ENCODE peak calls at places on chromosomes 11 and 22, in eight cellular contexts. One of them, this sample, is unnamed. For H3K9me3, the result is how much of the 10 kb centered on the place peaks cover.

GRCh38 chr11:128261011-128261421 is 326.3 kb downstream of the ETS1 start:
- DNase-seq in endothelial cell of umbilical vein: no peak
- DNase-seq in HCT116: no peak
- DNase-seq in H1: no peak
- DNase-seq in GM12878: no peak
- DNase-seq in K562: no peak
- DNase-seq in SK-N-SH: no peak
- DNase-seq in HepG2: no peak
- DNase-seq in this sample: no peak

GRCh38 chr11:13940611-13941256 is 21.8 kb upstream of the SPON1 start:
- DNase-seq in endothelial cell of umbilical vein: no peak
- DNase-seq in HCT116: no peak
- DNase-seq in H1: no peak
- DNase-seq in GM12878: no peak
- DNase-seq in K562: no peak
- DNase-seq in SK-N-SH: no peak
- DNase-seq in HepG2: no peak
- DNase-seq in this sample: no peak

GRCh38 chr11:123437236-123437979 is 7.3 kb downstream of the GRAMD1B start:
- DNase-seq in endothelial cell of umbilical vein: no peak
- DNase-seq in HCT116: no peak
- DNase-seq in H1: no peak
- DNase-seq in GM12878: no peak
- DNase-seq in K562: no peak
- DNase-seq in SK-N-SH: no peak
- DNase-seq in HepG2: no peak
- DNase-seq in this sample: no peak

GRCh38 chr11:108324587-108324986 is 101.7 kb downstream of the ATM start:
- DNase-seq in endothelial cell of umbilical vein: no peak
- DNase-seq in HCT116: no peak
- DNase-seq in H1: no peak
- DNase-seq in GM12878: no peak
- DNase-seq in K562: no peak
- DNase-seq in SK-N-SH: no peak
- DNase-seq in HepG2: no peak
- DNase-seq in this sample: no peak

GRCh38 chr11:81218440-81218839 is 1515.2 kb downstream of the FAM181B start:
- DNase-seq in endothelial cell of umbilical vein: no peak
- DNase-seq in HCT116: no peak
- DNase-seq in H1: no peak
- DNase-seq in GM12878: no peak
- DNase-seq in K562: no peak
- DNase-seq in SK-N-SH: no peak
- DNase-seq in HepG2: peak
- DNase-seq in this sample: no peak

GRCh38 chr11:82718307-82718706 is 15.4 kb downstream of the FAM181B start:
- DNase-seq in endothelial cell of umbilical vein: peak
- DNase-seq in HCT116: peak
- DNase-seq in H1: peak
- DNase-seq in GM12878: no peak
- DNase-seq in K562: peak
- DNase-seq in SK-N-SH: peak
- DNase-seq in HepG2: peak
- DNase-seq in this sample: peak

GRCh38 chr11:116658876-116659535 is 113.8 kb downstream of the BUD13 start:
- DNase-seq in endothelial cell of umbilical vein: no peak
- DNase-seq in HCT116: no peak
- DNase-seq in H1: no peak
- DNase-seq in GM12878: no peak
- DNase-seq in K562: no peak
- DNase-seq in SK-N-SH: no peak
- DNase-seq in HepG2: no peak
- DNase-seq in this sample: no peak

GRCh38 chr11:8808226-8808585 is 102.8 kb upstream of the AKIP1 start:
- DNase-seq in endothelial cell of umbilical vein: no peak
- DNase-seq in HCT116: no peak
- DNase-seq in H1: no peak
- DNase-seq in GM12878: no peak
- DNase-seq in K562: no peak
- DNase-seq in SK-N-SH: no peak
- DNase-seq in HepG2: no peak
- DNase-seq in this sample: no peak

GRCh38 chr22:34800265-34800664 is 265.7 kb upstream of the ISX start:
- DNase-seq in endothelial cell of umbilical vein: no peak
- DNase-seq in HCT116: no peak
- DNase-seq in H1: no peak
- DNase-seq in GM12878: no peak
- DNase-seq in K562: no peak
- DNase-seq in SK-N-SH: no peak
- DNase-seq in HepG2: no peak
- DNase-seq in this sample: no peak

GRCh38 chr11:64085915-64086262 is 50.2 kb downstream of the FLRT1 start:
- DNase-seq in endothelial cell of umbilical vein: no peak
- DNase-seq in HCT116: no peak
- DNase-seq in H1: no peak
- DNase-seq in GM12878: no peak
- DNase-seq in K562: no peak
- DNase-seq in SK-N-SH: peak
- DNase-seq in HepG2: no peak
- DNase-seq in this sample: no peak

GRCh38 chr11:62777389-62777788 is 6.2 kb downstream of the TAF6L start:
- DNase-seq in endothelial cell of umbilical vein: no peak
- DNase-seq in HCT116: no peak
- DNase-seq in H1: no peak
- DNase-seq in GM12878: no peak
- DNase-seq in K562: no peak
- DNase-seq in SK-N-SH: no peak
- DNase-seq in HepG2: no peak
- DNase-seq in this sample: no peak

GRCh38 chr22:26770624-26771023 is 113.2 kb downstream of the MIAT start:
- DNase-seq in endothelial cell of umbilical vein: no peak
- DNase-seq in HCT116: no peak
- DNase-seq in H1: no peak
- DNase-seq in GM12878: no peak
- DNase-seq in K562: no peak
- DNase-seq in SK-N-SH: no peak
- DNase-seq in HepG2: no peak
- DNase-seq in this sample: no peak

GRCh38 chr11:115084191-115084590 is 405.9 kb downstream of the NXPE2 start:
- DNase-seq in endothelial cell of umbilical vein: no peak
- DNase-seq in HCT116: no peak
- DNase-seq in H1: no peak
- DNase-seq in GM12878: no peak
- DNase-seq in K562: no peak
- DNase-seq in SK-N-SH: no peak
- DNase-seq in HepG2: no peak
- DNase-seq in this sample: no peak
- H3K9ac ChIP-seq in endothelial cell of umbilical vein: no peak
- H3K9ac ChIP-seq in HCT116: no peak
- H3K9ac ChIP-seq in H1: no peak
- H3K9ac ChIP-seq in GM12878: no peak
- H3K9ac ChIP-seq in K562: no peak
- H3K9ac ChIP-seq in SK-N-SH: no peak
- H3K9ac ChIP-seq in HepG2: no peak
- H3K9ac ChIP-seq in this sample: no peak

GRCh38 chr11:75240381-75241035 is at the start of gene TPBGL:
- DNase-seq in endothelial cell of umbilical vein: no peak
- DNase-seq in HCT116: no peak
- DNase-seq in H1: peak
- DNase-seq in GM12878: no peak
- DNase-seq in K562: peak
- DNase-seq in SK-N-SH: peak
- DNase-seq in HepG2: no peak
- DNase-seq in this sample: no peak
- TF ChIP-seq POLR2AphosphoS5 in endothelial cell of umbilical vein: no peak
- TF ChIP-seq POLR2AphosphoS5 in HCT116: no peak
- TF ChIP-seq POLR2AphosphoS5 in H1: no peak
- TF ChIP-seq POLR2AphosphoS5 in GM12878: no peak
- TF ChIP-seq POLR2AphosphoS5 in K562: no peak
- TF ChIP-seq POLR2AphosphoS5 in SK-N-SH: no peak
- TF ChIP-seq POLR2AphosphoS5 in HepG2: no peak
- TF ChIP-seq POLR2AphosphoS5 in this sample: no peak

GRCh38 chr11:70763606-70764005 is 365.3 kb downstream of the CTTN start:
- DNase-seq in endothelial cell of umbilical vein: no peak
- DNase-seq in HCT116: no peak
- DNase-seq in H1: no peak
- DNase-seq in GM12878: no peak
- DNase-seq in K562: no peak
- DNase-seq in SK-N-SH: no peak
- DNase-seq in HepG2: no peak
- DNase-seq in this sample: no peak
- H3K9me3 ChIP-seq in endothelial cell of umbilical vein: under half
- H3K9me3 ChIP-seq in HCT116: under half
- H3K9me3 ChIP-seq in H1: under half
- H3K9me3 ChIP-seq in GM12878: under half
- H3K9me3 ChIP-seq in K562: under half
- H3K9me3 ChIP-seq in SK-N-SH: under half
- H3K9me3 ChIP-seq in HepG2: under half
- H3K9me3 ChIP-seq in this sample: under half

DNA sequence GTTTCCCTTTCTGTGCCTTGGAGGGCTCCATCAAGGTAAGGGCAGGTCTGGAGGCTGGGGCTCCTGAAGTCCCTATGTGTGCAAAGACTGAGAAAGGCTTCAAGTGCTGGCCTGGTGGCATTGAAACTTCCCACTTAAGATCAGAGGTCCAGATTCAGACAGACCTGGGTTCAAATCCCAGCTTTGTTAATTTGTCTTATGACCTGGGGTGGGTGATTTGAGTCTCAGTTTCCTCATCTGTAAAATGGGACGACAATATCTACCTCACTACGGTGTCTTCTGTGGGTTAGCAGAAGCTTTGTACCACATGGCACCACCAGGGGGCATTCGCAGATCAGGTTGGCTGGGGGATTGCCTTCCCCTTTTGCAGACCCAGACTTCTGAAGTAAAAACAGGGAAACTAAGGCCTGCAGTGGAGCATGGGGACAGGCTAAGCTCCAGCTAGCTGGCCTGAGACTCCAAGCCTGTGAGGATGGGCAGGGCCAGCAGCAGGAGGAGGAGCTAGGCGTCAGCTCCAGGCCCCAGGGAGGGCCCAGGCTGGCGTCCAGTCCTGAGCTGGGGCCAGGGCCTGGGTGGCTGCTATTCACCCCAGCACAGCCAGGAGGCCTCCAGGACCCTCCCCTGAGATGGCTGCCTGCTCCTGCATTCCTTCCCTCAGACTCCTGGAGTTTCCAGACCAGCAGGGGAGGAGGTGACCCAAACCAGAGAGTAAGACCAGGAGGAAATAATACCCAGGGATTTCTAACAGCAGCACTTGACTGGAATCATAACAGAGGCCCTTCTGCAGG is 1.5 kb downstream of the CASTOR1 start:
- DNase-seq in endothelial cell of umbilical vein: peak
- DNase-seq in HCT116: peak
- DNase-seq in H1: peak
- DNase-seq in GM12878: no peak
- DNase-seq in K562: peak
- DNase-seq in SK-N-SH: peak
- DNase-seq in HepG2: peak
- DNase-seq in this sample: no peak
- H3K9ac ChIP-seq in endothelial cell of umbilical vein: no peak
- H3K9ac ChIP-seq in HCT116: peak
- H3K9ac ChIP-seq in H1: no peak
- H3K9ac ChIP-seq in GM12878: no peak
- H3K9ac ChIP-seq in K562: no peak
- H3K9ac ChIP-seq in SK-N-SH: peak
- H3K9ac ChIP-seq in HepG2: peak
- H3K9ac ChIP-seq in this sample: no peak

GRCh38 chr22:33658775-33659174 is 261.5 kb downstream of the LARGE1 start:
- DNase-seq in endothelial cell of umbilical vein: no peak
- DNase-seq in HCT116: no peak
- DNase-seq in H1: no peak
- DNase-seq in GM12878: no peak
- DNase-seq in K562: no peak
- DNase-seq in SK-N-SH: no peak
- DNase-seq in HepG2: no peak
- DNase-seq in this sample: no peak
- TF ChIP-seq POLR2AphosphoS5 in endothelial cell of umbilical vein: no peak
- TF ChIP-seq POLR2AphosphoS5 in HCT116: no peak
- TF ChIP-seq POLR2AphosphoS5 in H1: no peak
- TF ChIP-seq POLR2AphosphoS5 in GM12878: no peak
- TF ChIP-seq POLR2AphosphoS5 in K562: no peak
- TF ChIP-seq POLR2AphosphoS5 in SK-N-SH: no peak
- TF ChIP-seq POLR2AphosphoS5 in HepG2: no peak
- TF ChIP-seq POLR2AphosphoS5 in this sample: no peak

GRCh38 chr22:47379037-47379436 is 616.6 kb downstream of the TBC1D22A start:
- DNase-seq in endothelial cell of umbilical vein: no peak
- DNase-seq in HCT116: no peak
- DNase-seq in H1: no peak
- DNase-seq in GM12878: no peak
- DNase-seq in K562: no peak
- DNase-seq in SK-N-SH: no peak
- DNase-seq in HepG2: no peak
- DNase-seq in this sample: no peak
- H3K9me3 ChIP-seq in endothelial cell of umbilical vein: under half
- H3K9me3 ChIP-seq in HCT116: under half
- H3K9me3 ChIP-seq in H1: half or more
- H3K9me3 ChIP-seq in GM12878: under half
- H3K9me3 ChIP-seq in K562: under half
- H3K9me3 ChIP-seq in SK-N-SH: under half
- H3K9me3 ChIP-seq in HepG2: under half
- H3K9me3 ChIP-seq in this sample: under half

GRCh38 chr22:30813936-30814335 is 119.3 kb downstream of the OSBP2 start:
- DNase-seq in endothelial cell of umbilical vein: no peak
- DNase-seq in HCT116: no peak
- DNase-seq in H1: no peak
- DNase-seq in GM12878: no peak
- DNase-seq in K562: no peak
- DNase-seq in SK-N-SH: no peak
- DNase-seq in HepG2: no peak
- DNase-seq in this sample: no peak
- H3K9ac ChIP-seq in endothelial cell of umbilical vein: no peak
- H3K9ac ChIP-seq in HCT116: no peak
- H3K9ac ChIP-seq in H1: no peak
- H3K9ac ChIP-seq in GM12878: no peak
- H3K9ac ChIP-seq in K562: no peak
- H3K9ac ChIP-seq in SK-N-SH: no peak
- H3K9ac ChIP-seq in HepG2: no peak
- H3K9ac ChIP-seq in this sample: no peak

GRCh38 chr11:73384531-73384870 is 8.3 kb downstream of the RELT start:
- DNase-seq in endothelial cell of umbilical vein: no peak
- DNase-seq in HCT116: no peak
- DNase-seq in H1: no peak
- DNase-seq in GM12878: no peak
- DNase-seq in K562: no peak
- DNase-seq in SK-N-SH: no peak
- DNase-seq in HepG2: no peak
- DNase-seq in this sample: no peak
- TF ChIP-seq POLR2AphosphoS5 in endothelial cell of umbilical vein: no peak
- TF ChIP-seq POLR2AphosphoS5 in HCT116: no peak
- TF ChIP-seq POLR2AphosphoS5 in H1: no peak
- TF ChIP-seq POLR2AphosphoS5 in GM12878: no peak
- TF ChIP-seq POLR2AphosphoS5 in K562: no peak
- TF ChIP-seq POLR2AphosphoS5 in SK-N-SH: no peak
- TF ChIP-seq POLR2AphosphoS5 in HepG2: no peak
- TF ChIP-seq POLR2AphosphoS5 in this sample: no peak